ENCODE peak calls at places on chromosomes 13 and 19, in ten cellular contexts. N is choroid plexus epithelial cell, G is fibroblast of pulmonary artery, F is lower leg skin, P is cardiac fibroblast, Q is neural crest cell, V is cardiac muscle cell, R is progenitor cell of endocrine pancreas, J is endothelial cell, H is upper lobe of right lung. T is an unnamed sample.

GRCh38 chr19:18670313-18670712 is 13.2 kb upstream of the CRTC1 start:
- DNase-seq in N (no peak), G (no peak), F (no peak), P (no peak), Q (no peak), V (no peak), R (no peak), J (no peak), H (no peak), T (no peak)

GRCh38 chr13:58687130-58687529 is 1055.6 kb downstream of the PCDH17 start:
- DNase-seq in N (no peak), G (no peak), F (no peak), P (no peak), Q (no peak), V (no peak), R (no peak), J (no peak), H (no peak), T (no peak)

GRCh38 chr13:59873856-59874255 is 289.9 kb downstream of the DIAPH3 start:
- DNase-seq in N (no peak), G (no peak), F (no peak), P (no peak), Q (no peak), V (no peak), R (no peak), J (no peak), H (no peak), T (no peak)

GRCh38 chr19:7200739-7201138 is 93.5 kb downstream of the INSR start:
- DNase-seq in N (no peak), G (no peak), F (no peak), P (no peak), Q (no peak), V (no peak), R (no peak), J (no peak), H (no peak), T (no peak)

GRCh38 chr13:112161441-112162301 is 94.7 kb downstream of the SOX1 start:
- DNase-seq in N (no peak), G (no peak), F (no peak), P (no peak), Q (peak; percentile 43), V (no peak), R (no peak), J (peak; percentile 25), H (peak; percentile 22), T (no peak)

GRCh38 chr13:95083758-95084157 is 217.5 kb downstream of the ABCC4 start:
- DNase-seq in N (peak; percentile 57), G (peak; percentile 70), F (no peak), P (peak; percentile 91), Q (no peak), V (peak; percentile 56), R (no peak), J (no peak), H (no peak), T (no peak)

GRCh38 chr19:42487025-42487797 is 41.1 kb downstream of the CEACAM1 start:
- DNase-seq in N (no peak), G (no peak), F (no peak), P (no peak), Q (no peak), V (peak; percentile 51), R (no peak), J (no peak), H (no peak), T (no peak)

GRCh38 chr19:41919948-41920712 is 8.1 kb downstream of the ERFL start:
- DNase-seq in N (no peak), G (no peak), F (no peak), P (no peak), Q (no peak), V (no peak), R (no peak), J (no peak), H (no peak), T (no peak)

GRCh38 chr13:46475586-46475991 is 77.4 kb upstream of the LRCH1 start:
- DNase-seq in N (peak; percentile 35), G (peak; percentile 42), F (peak; percentile 59), P (peak; percentile 77), Q (no peak), V (peak; percentile 25), R (no peak), J (no peak), H (no peak), T (no peak)

GRCh38 chr13:52411629-52412028 is 5.7 kb upstream of the THSD1 start:
- DNase-seq in N (peak; percentile 53), G (peak; percentile 40), F (no peak), P (peak; percentile 71), Q (no peak), V (no peak), R (no peak), J (no peak), H (no peak), T (peak; percentile 50)

GRCh38 chr13:98273824-98274786 is 97.0 kb upstream of the RNF113B start:
- DNase-seq in N (peak; percentile 21), G (no peak), F (no peak), P (no peak), Q (peak; percentile 41), V (no peak), R (no peak), J (no peak), H (no peak), T (no peak)

GRCh38 chr19:18349524-18350128 is 9.2 kb downstream of the PGPEP1 start:
- DNase-seq in N (peak; percentile 77), G (peak; percentile 73), F (no peak), P (peak; percentile 75), Q (peak; percentile 43), V (peak; percentile 76), R (no peak), J (peak; percentile 61), H (peak; percentile 80), T (peak; percentile 66)

GRCh38 chr13:57704031-57704430 is 72.5 kb downstream of the PCDH17 start:
- DNase-seq in N (no peak), G (no peak), F (no peak), P (no peak), Q (no peak), V (no peak), R (no peak), J (no peak), H (no peak), T (no peak)

GRCh38 chr13:45681101-45681500 is 21.0 kb upstream of the CBY2 start:
- DNase-seq in N (no peak), G (no peak), F (no peak), P (no peak), Q (no peak), V (no peak), R (no peak), J (no peak), H (no peak), T (no peak)

GRCh38 chr13:63075126-63075525 is 1659.5 kb upstream of the PCDH20 start:
- DNase-seq in N (no peak), G (no peak), F (no peak), P (no peak), Q (no peak), V (no peak), R (no peak), J (no peak), H (no peak), T (no peak)

GRCh38 chr13:26095846-26096245 is 44.0 kb upstream of the SHISA2 start:
- DNase-seq in N (no peak), G (no peak), F (no peak), P (no peak), Q (no peak), V (no peak), R (no peak), J (no peak), H (no peak), T (no peak)

DNA sequence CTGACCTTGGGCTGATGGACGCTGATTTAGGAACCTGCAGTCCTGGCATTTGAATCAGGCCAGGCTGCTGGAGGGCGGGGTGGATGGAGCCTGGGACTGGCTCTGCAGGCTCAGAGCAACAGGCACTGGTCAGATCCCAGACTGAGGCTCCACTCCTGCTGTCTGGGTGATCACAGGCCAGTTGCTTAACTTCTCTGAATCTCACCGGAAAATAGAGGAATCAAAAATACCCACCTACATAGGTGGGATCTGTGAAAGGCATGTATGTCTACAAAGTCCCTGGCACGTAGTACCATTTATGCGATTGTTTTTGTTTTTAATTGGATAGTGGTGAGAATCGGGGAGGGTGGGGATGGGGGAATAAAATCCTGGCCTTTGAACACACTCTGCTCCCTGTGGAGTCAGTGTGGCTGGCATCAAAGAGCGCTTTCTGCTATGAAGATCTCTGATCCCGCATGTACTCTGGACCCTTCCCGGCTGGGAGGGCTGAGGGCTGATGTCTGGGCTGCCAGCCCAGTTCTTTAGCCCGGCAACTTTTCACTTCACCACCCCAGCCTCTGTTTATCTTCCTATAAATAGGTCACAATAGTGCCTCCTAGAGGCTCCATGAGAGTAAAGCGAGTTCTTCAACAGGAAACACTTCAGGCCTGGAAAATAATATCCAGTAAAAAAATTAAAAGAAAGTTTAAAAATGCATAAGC is 292.3 kb downstream of the ZNF536 start:
- DNase-seq in N (peak; percentile 43), G (no peak), F (no peak), P (peak; percentile 27), Q (no peak), V (peak; percentile 8), R (no peak), J (no peak), H (no peak), T (no peak)
- TF ChIP-seq CTCF in N (peak; percentile 38), G (peak; percentile 17), F (no peak), P (no peak), Q (peak; percentile 60), V (peak; percentile 37), R (peak; percentile 53), J (peak; percentile 56), H (no peak), T (no peak)

GRCh38 chr13:40668335-40668734 is 1.9 kb upstream of the FOXO1 start:
- DNase-seq in N (no peak), G (no peak), F (peak; percentile 78), P (peak; percentile 36), Q (no peak), V (peak; percentile 41), R (no peak), J (peak; percentile 29), H (no peak), T (peak; percentile 63)
- TF ChIP-seq CTCF in N (peak; percentile 71), G (peak; percentile 60), F (no peak), P (peak; percentile 62), Q (peak; percentile 53), V (peak; percentile 61), R (peak; percentile 54), J (peak; percentile 51), H (peak; percentile 58), T (peak; percentile 46)

GRCh38 chr13:34143637-34144036 is 325.7 kb downstream of the RFC3 start:
- DNase-seq in N (no peak), G (no peak), F (no peak), P (no peak), Q (no peak), V (no peak), R (no peak), J (no peak), H (no peak), T (no peak)
- TF ChIP-seq CTCF in N (no peak), G (no peak), F (no peak), P (peak; percentile 3), Q (no peak), V (no peak), R (no peak), J (no peak), H (no peak), T (no peak)

DNA sequence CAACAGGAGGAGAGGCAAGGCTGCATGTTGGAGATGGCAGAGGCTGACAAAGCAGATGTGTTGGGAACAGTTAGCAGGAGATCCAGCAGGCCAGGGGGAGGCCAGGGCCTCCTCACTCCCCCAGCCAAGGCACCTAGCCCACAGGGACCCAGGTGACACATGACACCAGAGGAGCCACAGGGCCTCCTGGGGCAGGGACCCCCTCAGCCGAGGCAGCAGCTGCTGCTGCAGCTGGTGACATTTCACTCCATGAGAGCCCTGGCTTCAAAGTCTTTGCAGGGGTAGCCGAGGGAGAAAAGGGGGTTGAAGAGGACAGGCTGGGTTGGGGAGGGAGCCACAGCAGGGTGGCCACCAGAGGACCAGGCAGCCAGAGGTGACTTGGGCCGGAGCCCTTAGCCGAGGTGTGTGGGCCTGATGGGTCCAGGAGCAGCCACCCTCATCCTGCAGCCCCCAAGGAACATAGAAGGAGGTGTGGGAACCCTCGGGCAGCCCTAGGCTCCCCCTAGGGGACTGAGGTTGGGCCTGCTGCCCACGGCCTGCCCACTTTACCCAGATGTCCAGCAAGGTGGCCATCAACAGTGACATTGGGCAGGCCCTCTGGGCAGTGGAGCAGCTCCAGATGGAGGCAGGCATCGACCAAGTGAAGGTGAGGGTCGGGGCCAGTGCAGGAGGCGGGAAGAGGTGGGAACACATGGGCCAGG is at the start of gene GNG14:
- DNase-seq in N (no peak), G (no peak), F (no peak), P (no peak), Q (no peak), V (no peak), R (no peak), J (no peak), H (no peak), T (no peak)
- TF ChIP-seq CTCF in N (no peak), G (no peak), F (no peak), P (no peak), Q (no peak), V (no peak), R (no peak), J (no peak), H (no peak), T (no peak)